ENCODE peak calls at places on chromosomes 16 and 17, in ten cellular contexts. E, V, X, F, P, Z, H, N, D and C are unnamed samples.

GRCh38 chr17:8221663-8222379 is 11.4 kb upstream of the AURKB start:
- DNase-seq in N (peak; percentile 79), H (peak; percentile 89), P (peak; percentile 94), E (peak; percentile 87), Z (peak; percentile 82), V (peak; percentile 81), X (peak; percentile 81), F (peak; percentile 99), D (peak; percentile 77), C (peak; percentile 75)

GRCh38 chr17:50047488-50048126 is 8.3 kb upstream of the ITGA3 start:
- DNase-seq in D (no peak), V (no peak), F (peak; percentile 64), X (no peak), E (no peak), H (no peak), N (peak; percentile 91), P (no peak), Z (no peak), C (no peak)

GRCh38 chr17:55730380-55730779 is 7.7 kb upstream of the TMEM100 start:
- DNase-seq in H (no peak), V (no peak), N (no peak), X (no peak), D (no peak), F (no peak), P (peak; percentile 19), Z (no peak), E (no peak), C (no peak)

GRCh38 chr16:14121135-14121534 is 50.0 kb downstream of the MRTFB start:
- DNase-seq in Z (no peak), H (no peak), X (no peak), P (no peak), F (no peak), V (no peak), E (no peak), N (no peak), D (no peak), C (no peak)

GRCh38 chr16:56580391-56581048 is 8.8 kb upstream of the MT3 start:
- DNase-seq in E (no peak), Z (no peak), N (no peak), F (no peak), X (no peak), V (no peak), P (no peak), D (no peak), H (no peak), C (no peak)

GRCh38 chr17:4331614-4332013 is 34.9 kb downstream of the UBE2G1 start:
- DNase-seq in N (no peak), Z (no peak), H (no peak), P (no peak), E (no peak), X (no peak), D (no peak), F (no peak), V (peak; percentile 36), C (peak; percentile 40)

GRCh38 chr17:65628637-65629036 is 67.2 kb upstream of the AXIN2 start:
- DNase-seq in E (no peak), N (no peak), D (no peak), H (no peak), X (no peak), V (no peak), P (no peak), Z (no peak), F (no peak), C (no peak)

GRCh38 chr17:75271955-75272847 is 1.2 kb upstream of the MIF4GD start:
- DNase-seq in N (no peak), V (peak; percentile 23), E (no peak), F (peak; percentile 66), H (peak; percentile 34), D (no peak), X (no peak), Z (no peak), P (no peak), C (no peak)

GRCh38 chr17:30472238-30472890 is 4.8 kb upstream of the GOSR1 start:
- DNase-seq in V (no peak), D (no peak), Z (no peak), N (peak; percentile 57), F (no peak), H (no peak), X (no peak), P (peak; percentile 35), E (no peak), C (no peak)

GRCh38 chr16:24850289-24850931 is 4.6 kb downstream of the SLC5A11 start:
- DNase-seq in P (peak; percentile 67), N (peak; percentile 78), Z (no peak), F (no peak), V (no peak), X (no peak), E (no peak), H (no peak), D (no peak), C (no peak)

GRCh38 chr16:23694707-23695373 is 16.2 kb downstream of the PLK1 start:
- DNase-seq in F (peak; percentile 95), N (no peak), Z (no peak), V (peak; percentile 57), H (no peak), D (no peak), E (no peak), X (no peak), P (peak; percentile 67), C (no peak)

GRCh38 chr17:16363749-16364536 is 10.7 kb upstream of the CENPV start:
- DNase-seq in N (peak; percentile 85), Z (peak; percentile 83), H (peak; percentile 76), E (peak; percentile 60), F (peak; percentile 97), V (peak; percentile 82), X (peak; percentile 57), D (peak; percentile 48), P (peak; percentile 81), C (peak; percentile 68)

GRCh38 chr17:70254735-70255460 is 85.6 kb downstream of the KCNJ2 start:
- DNase-seq in X (no peak), V (no peak), Z (no peak), D (no peak), H (no peak), E (no peak), P (peak; percentile 26), F (no peak), N (peak; percentile 67), C (no peak)

GRCh38 chr17:76614912-76615617 is 28.5 kb downstream of the ST6GALNAC1 start:
- DNase-seq in V (no peak), N (no peak), E (no peak), X (no peak), P (no peak), D (no peak), F (no peak), Z (no peak), H (no peak), C (no peak)

GRCh38 chr17:54435966-54436365 is 464.7 kb upstream of the TOM1L1 start:
- DNase-seq in P (no peak), E (no peak), Z (no peak), X (no peak), D (no peak), N (no peak), V (no peak), F (no peak), H (no peak), C (no peak)

GRCh38 chr17:49002331-49002730 is 5.1 kb downstream of the IGF2BP1 start:
- DNase-seq in E (no peak), F (no peak), D (no peak), P (no peak), N (no peak), H (no peak), V (no peak), X (no peak), Z (no peak), C (no peak)
- H3K4me3 ChIP-seq in E (no peak overlapping the region), F (peak overlapping the region; percentile 99), D (no peak overlapping the region), P (no peak overlapping the region), N (no peak overlapping the region), H (no peak overlapping the region), V (no peak overlapping the region), X (no peak overlapping the region), Z (peak overlapping the region; percentile 60), C (no peak overlapping the region)

DNA sequence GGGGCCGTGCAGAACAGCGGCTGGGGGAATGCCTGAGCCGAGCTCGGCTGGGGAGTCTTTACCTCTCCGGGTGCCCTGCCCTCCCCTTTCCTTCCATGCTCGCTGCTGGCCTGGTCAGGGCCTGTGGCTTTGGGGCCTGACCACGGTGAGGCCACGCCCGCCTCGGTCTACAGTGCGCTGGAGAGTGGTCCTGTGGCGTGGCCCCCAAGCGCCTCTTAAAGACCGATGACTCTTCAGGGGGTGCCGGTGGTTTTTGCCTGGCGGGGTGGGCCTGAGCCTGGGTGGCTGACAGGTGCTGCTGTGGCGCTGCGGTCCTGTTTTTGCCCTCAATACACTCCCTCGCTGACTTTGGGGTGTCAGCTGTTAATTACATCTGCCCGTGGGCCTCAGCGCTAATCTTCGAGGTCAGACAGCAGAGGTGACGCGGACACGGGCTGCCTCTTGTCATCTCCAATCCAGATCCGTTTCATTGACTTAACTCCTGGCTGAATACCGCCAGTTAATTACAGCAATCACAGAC is 29.7 kb downstream of the GSE1 start:
- DNase-seq in H (no peak), E (no peak), P (no peak), V (peak; percentile 46), N (no peak), X (no peak), D (no peak), Z (no peak), F (no peak), C (no peak)
- TF ChIP-seq CTCF in H (no peak), E (no peak), P (no peak), V (no peak), N (no peak), X (no peak), D (no peak), Z (no peak), F (no peak), C (no peak)

GRCh38 chr16:75263963-75264445 is 12.6 kb upstream of the BCAR1 start:
- DNase-seq in Z (no peak), P (no peak), H (peak; percentile 32), V (no peak), D (peak; percentile 95), E (no peak), N (no peak), X (no peak), F (no peak), C (no peak)
- H3K4me3 ChIP-seq in Z (peak overlapping the region; percentile 97), P (peak overlapping the region; percentile 92), H (no peak overlapping the region), V (no peak overlapping the region), D (peak overlapping the region; percentile 75), E (peak overlapping the region; percentile 92), N (no peak overlapping the region), X (peak overlapping the region; percentile 99), F (peak overlapping the region; percentile 89), C (no peak overlapping the region)

GRCh38 chr16:11503566-11503965 is 83.2 kb downstream of the LITAF start:
- DNase-seq in N (no peak), V (no peak), D (no peak), X (no peak), P (no peak), E (no peak), H (no peak), Z (no peak), F (no peak), C (no peak)

GRCh38 chr16:11507350-11507749 is 79.4 kb downstream of the LITAF start:
- DNase-seq in Z (no peak), H (no peak), E (no peak), V (no peak), X (no peak), N (no peak), F (no peak), P (no peak), D (no peak), C (no peak)

GRCh38 chr16:11510178-11510973 is 76.3 kb downstream of the LITAF start:
- DNase-seq in X (no peak), V (no peak), N (no peak), E (no peak), F (no peak), Z (no peak), P (no peak), D (no peak), H (no peak), C (no peak)

GRCh38 chr16:11507991-11508390 is 78.7 kb downstream of the LITAF start:
- DNase-seq in X (no peak), P (no peak), H (no peak), N (no peak), D (no peak), F (no peak), Z (no peak), V (no peak), E (no peak), C (no peak)

GRCh38 chr16:11506816-11507305 is 79.9 kb downstream of the LITAF start:
- DNase-seq in V (no peak), X (no peak), E (no peak), N (no peak), F (peak; percentile 42), Z (no peak), H (no peak), P (no peak), D (no peak), C (no peak)
- TF ChIP-seq CTCF in V (peak; percentile 24), X (no peak), E (no peak), N (no peak), F (peak; percentile 42), Z (no peak), H (no peak), P (no peak), D (no peak), C (peak; percentile 62)